ENCODE peak calls at places on chromosomes 13 and 19, in eight cellular contexts. Z is IMR-90; N is endodermal cell; T is C1 segment of cervical spinal cord; W is A549; C is effector memory CD4-positive, alpha-beta T cell; U is body of pancreas; Q is skeletal muscle cell. G is an unnamed sample.

GRCh38 chr19:2329528-2329927 is 1.0 kb downstream of the SPPL2B start:
- DNase-seq in Z (no peak), N (no peak), T (no peak), W (no peak), C (no peak), U (no peak), Q (no peak), G (no peak)

GRCh38 chr19:5025027-5025426 is 56.1 kb downstream of the KDM4B start:
- DNase-seq in Z (no peak), N (no peak), T (no peak), W (no peak), C (no peak), U (no peak), Q (no peak), G (no peak)

GRCh38 chr13:111152836-111153235 is 37.7 kb downstream of the ARHGEF7 start:
- DNase-seq in Z (no peak), N (no peak), T (no peak), W (peak), C (no peak), U (peak), Q (no peak), G (no peak)

GRCh38 chr19:28468701-28469459 is 744.1 kb downstream of the UQCRFS1 start:
- DNase-seq in Z (no peak), N (peak), T (no peak), W (no peak), C (no peak), U (peak), Q (peak), G (no peak)

GRCh38 chr13:32142956-32143375 is 111.4 kb downstream of the FRY start:
- DNase-seq in Z (peak), N (peak), T (no peak), W (no peak), C (no peak), U (no peak), Q (peak), G (no peak)

GRCh38 chr19:29325241-29325975 is 112.5 kb upstream of the UQCRFS1 start:
- DNase-seq in Z (no peak), N (no peak), T (no peak), W (no peak), C (no peak), U (no peak), Q (no peak), G (no peak)

GRCh38 chr13:98506343-98507059 is 70.4 kb downstream of the STK24 start:
- DNase-seq in Z (no peak), N (no peak), T (no peak), W (no peak), C (no peak), U (no peak), Q (no peak), G (no peak)

GRCh38 chr13:31199849-31200635 is at the start of gene B3GLCT:
- DNase-seq in Z (peak), N (peak), T (peak), W (peak), C (peak), U (peak), Q (no peak), G (peak)

GRCh38 chr19:12782424-12783225 is 7.3 kb upstream of the HOOK2 start:
- DNase-seq in Z (peak), N (peak), T (peak), W (no peak), C (peak), U (peak), Q (peak), G (no peak)

GRCh38 chr19:17448190-17448967 is at the start of gene TMEM221:
- DNase-seq in Z (no peak), N (peak), T (no peak), W (peak), C (peak), U (peak), Q (no peak), G (no peak)

GRCh38 chr19:941292-942132 is 15.7 kb downstream of the ARID3A start:
- DNase-seq in Z (no peak), N (no peak), T (no peak), W (no peak), C (no peak), U (no peak), Q (no peak), G (no peak)

GRCh38 chr19:23002690-23003422 is at the start of gene ZNF728:
- DNase-seq in Z (no peak), N (no peak), T (peak), W (no peak), C (no peak), U (peak), Q (no peak), G (no peak)

GRCh38 chr13:53264751-53265150 is 236.1 kb downstream of the OLFM4 start:
- DNase-seq in Z (no peak), N (no peak), T (no peak), W (no peak), C (no peak), U (no peak), Q (no peak), G (no peak)

GRCh38 chr19:778910-779653 is 18.2 kb upstream of the PTBP1 start:
- DNase-seq in Z (peak), N (peak), T (no peak), W (peak), C (no peak), U (peak), Q (peak), G (peak)